ENCODE peak calls at places on chromosomes 6 and 20, in six cellular contexts. J, X, I, E, D and L are unnamed samples.

GRCh38 chr6:36852481-36853147 is 13.4 kb upstream of the CPNE5 start:
- DNase-seq in J (no peak), X (peak; percentile 79), I (peak; percentile 62), E (no peak), D (no peak), L (peak; percentile 84)

GRCh38 chr6:157050537-157051280 is 272.6 kb downstream of the TMEM242 start:
- DNase-seq in J (no peak), X (no peak), I (no peak), E (no peak), D (no peak), L (no peak)

GRCh38 chr6:80676386-80676785 is 569.9 kb downstream of the BCKDHB start:
- DNase-seq in J (no peak), X (peak; percentile 52), I (no peak), E (no peak), D (no peak), L (no peak)

GRCh38 chr20:4802023-4802422 is 80.3 kb downstream of the PRND start:
- DNase-seq in J (no peak), X (no peak), I (no peak), E (no peak), D (no peak), L (no peak)

GRCh38 chr20:34989670-34990069 is 34.0 kb downstream of the MYH7B start:
- DNase-seq in J (no peak), X (no peak), I (no peak), E (no peak), D (no peak), L (no peak)

GRCh38 chr20:45833883-45834796 is 541 bp downstream of the SNX21 start:
- DNase-seq in J (peak; percentile 89), X (peak; percentile 49), I (peak; percentile 79), E (peak; percentile 77), D (peak; percentile 93), L (peak; percentile 77)

GRCh38 chr6:37882724-37883413 is 63.3 kb downstream of the ZFAND3 start:
- DNase-seq in J (no peak), X (peak; percentile 87), I (no peak), E (no peak), D (no peak), L (peak; percentile 92)

GRCh38 chr6:36757206-36757605 is 59.6 kb downstream of the RAB44 start:
- DNase-seq in J (no peak), X (no peak), I (no peak), E (no peak), D (no peak), L (no peak)

GRCh38 chr20:2946988-2947961 is 74.0 kb downstream of the PTPRA start:
- DNase-seq in J (no peak), X (peak; percentile 75), I (no peak), E (peak; percentile 71), D (no peak), L (peak; percentile 88)

GRCh38 chr6:165718486-165718885 is 55.4 kb upstream of the PDE10A start:
- DNase-seq in J (no peak), X (peak; percentile 88), I (no peak), E (no peak), D (no peak), L (peak; percentile 24)
- H3K4ac ChIP-seq in J (no peak overlapping the region), X (peak overlapping the region; percentile 92), I (no peak overlapping the region), E (no peak overlapping the region), D (no peak overlapping the region), L (no peak overlapping the region)

GRCh38 chr6:149060985-149061760 is 256.3 kb upstream of the TAB2 start:
- DNase-seq in J (no peak), X (peak; percentile 70), I (no peak), E (no peak), D (no peak), L (peak; percentile 87)
- H2BK15ac ChIP-seq in J (no peak overlapping the region), X (no peak overlapping the region), I (no peak overlapping the region), E (no peak overlapping the region), D (no peak overlapping the region), L (no peak overlapping the region)

GRCh38 chr6:31400467-31401289 is 2.7 kb upstream of the MICA start:
- DNase-seq in J (peak; percentile 68), X (peak; percentile 34), I (peak; percentile 77), E (peak; percentile 30), D (peak; percentile 61), L (peak; percentile 82)

GRCh38 chr6:31397901-31398300 is 5.5 kb upstream of the MICA start:
- DNase-seq in J (no peak), X (no peak), I (no peak), E (no peak), D (no peak), L (no peak)

GRCh38 chr6:31402324-31403282 is 792 bp upstream of the MICA start:
- DNase-seq in J (no peak), X (no peak), I (peak; percentile 59), E (no peak), D (no peak), L (peak; percentile 70)

GRCh38 chr6:31401403-31401802 is 2.0 kb upstream of the MICA start:
- DNase-seq in J (no peak), X (peak; percentile 81), I (peak; percentile 85), E (no peak), D (no peak), L (peak; percentile 89)

DNA sequence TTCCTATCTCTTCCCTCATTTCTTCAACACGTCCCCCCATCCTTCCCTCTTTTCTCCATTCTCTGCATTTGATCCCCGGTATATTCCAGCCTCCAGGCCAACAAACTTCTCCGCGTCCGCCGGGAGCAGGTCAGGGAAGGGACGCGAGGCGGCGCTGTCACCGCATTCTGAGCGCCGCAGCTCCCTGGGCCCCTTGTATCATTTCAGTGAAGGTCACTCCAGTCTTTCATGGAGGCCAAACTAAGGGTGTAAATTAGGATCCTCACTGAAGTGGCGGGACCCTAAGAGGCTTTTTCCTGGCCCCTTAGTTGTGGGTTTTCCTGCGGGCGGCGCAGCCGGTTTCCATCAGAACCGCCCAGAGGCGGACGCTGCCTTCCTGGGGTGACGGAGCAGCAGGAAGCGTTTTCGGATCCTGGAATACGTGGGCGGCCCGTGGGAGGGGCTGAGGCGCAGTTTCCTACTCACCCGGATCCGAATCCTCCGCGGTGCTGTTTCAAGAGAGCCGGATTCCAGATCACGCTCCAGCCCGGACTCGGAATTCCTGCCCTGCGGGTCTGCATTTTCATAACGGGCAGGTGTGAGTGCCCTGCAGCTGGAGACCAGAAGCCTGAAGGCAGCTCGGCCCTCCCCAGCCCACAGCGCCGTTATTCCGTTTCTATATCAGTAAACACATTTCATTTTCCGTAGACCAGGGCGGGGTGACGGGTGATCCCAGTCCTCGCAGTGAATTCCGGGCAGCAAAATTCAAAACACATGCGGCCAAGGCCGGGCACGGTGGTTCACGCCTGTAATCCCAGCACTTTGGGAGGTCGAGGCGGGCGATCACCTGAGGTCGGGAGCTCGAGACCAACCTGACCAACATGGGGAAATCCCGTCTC is 3.6 kb upstream of the MICA start:
- DNase-seq in J (peak; percentile 78), X (peak; percentile 80), I (peak; percentile 92), E (peak; percentile 73), D (peak; percentile 87), L (peak; percentile 95)
- H3K4ac ChIP-seq in J (no peak overlapping the region), X (peak overlapping the region; percentile 90), I (no peak overlapping the region), E (no peak overlapping the region), D (no peak overlapping the region), L (peak overlapping the region; percentile 2)

DNA sequence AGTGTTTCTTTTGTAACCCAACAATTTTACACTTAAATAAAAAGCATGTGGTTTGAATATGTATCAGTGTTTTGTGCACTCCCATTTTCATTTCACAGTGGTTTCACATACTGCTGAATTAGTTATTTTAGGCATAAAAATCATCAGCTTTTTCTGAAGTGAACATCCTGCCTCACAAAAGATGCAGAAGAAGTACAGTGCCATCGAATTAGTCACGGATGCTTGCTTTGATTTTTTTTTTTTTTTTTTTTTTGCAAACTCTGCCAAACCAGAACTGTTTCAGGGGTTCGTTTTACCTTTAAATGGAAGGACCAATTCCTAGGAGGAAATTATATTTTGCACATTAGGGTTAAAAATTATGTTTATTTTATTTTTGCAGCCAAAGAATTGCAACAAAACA is 158.6 kb downstream of the RPS12 start:
- DNase-seq in J (no peak), X (no peak), I (no peak), E (no peak), D (no peak), L (no peak)
- H2BK15ac ChIP-seq in J (no peak overlapping the region), X (no peak overlapping the region), I (no peak overlapping the region), E (no peak overlapping the region), D (no peak overlapping the region), L (no peak overlapping the region)

GRCh38 chr6:75155586-75155985 is 50.3 kb downstream of the COL12A1 start:
- DNase-seq in J (no peak), X (no peak), I (no peak), E (no peak), D (no peak), L (no peak)

GRCh38 chr6:75157336-75157735 is 48.5 kb downstream of the COL12A1 start:
- DNase-seq in J (no peak), X (no peak), I (no peak), E (no peak), D (no peak), L (peak; percentile 46)

GRCh38 chr6:75156186-75156878 is 49.5 kb downstream of the COL12A1 start:
- DNase-seq in J (no peak), X (no peak), I (peak; percentile 57), E (no peak), D (no peak), L (no peak)

GRCh38 chr6:75158176-75158575 is 47.7 kb downstream of the COL12A1 start:
- DNase-seq in J (no peak), X (no peak), I (no peak), E (no peak), D (no peak), L (peak; percentile 40)

GRCh38 chr6:75154973-75155372 is 50.9 kb downstream of the COL12A1 start:
- DNase-seq in J (no peak), X (no peak), I (no peak), E (no peak), D (no peak), L (no peak)
- H3K4ac ChIP-seq in J (no peak overlapping the region), X (no peak overlapping the region), I (no peak overlapping the region), E (no peak overlapping the region), D (no peak overlapping the region), L (no peak overlapping the region)